ENCODE peak calls at places on chromosomes 13 and 19, in five cellular contexts. P, O, U, D and A are unnamed samples.

GRCh38 chr19:8335343-8336071 is 7.6 kb downstream of the KANK3 start:
- DNase-seq in P (peak), D (no peak), O (no peak), U (no peak), A (no peak)

GRCh38 chr19:53485046-53486004 is 17.8 kb downstream of the ZNF813 start:
- DNase-seq in P (no peak), D (no peak), U (no peak), O (no peak), A (no peak)

GRCh38 chr13:48235100-48235813 is 2.3 kb downstream of the ITM2B start:
- DNase-seq in O (no peak), P (peak), D (peak), U (no peak), A (peak)

GRCh38 chr19:47663435-47663910 is 49.7 kb upstream of the EHD2 start:
- DNase-seq in U (no peak), P (peak), D (peak), O (no peak), A (no peak)

GRCh38 chr13:111865046-111865445 is 201.9 kb upstream of the SOX1 start:
- DNase-seq in O (no peak), P (no peak), U (peak), D (no peak), A (no peak)

GRCh38 chr19:16185925-16186234 is 670 bp downstream of the FAM32A start:
- DNase-seq in U (no peak), O (no peak), P (no peak), D (no peak), A (no peak)

GRCh38 chr19:11580665-11581418 is 3.4 kb upstream of the ACP5 start:
- DNase-seq in D (no peak), U (peak), P (peak), O (no peak), A (no peak)

GRCh38 chr19:16338470-16339360 is 14.1 kb downstream of the KLF2 start:
- DNase-seq in P (peak), U (peak), O (no peak), D (no peak), A (no peak)

GRCh38 chr13:76848596-76848995 is 37.6 kb downstream of the KCTD12 start:
- DNase-seq in D (no peak), U (no peak), O (no peak), P (no peak), A (no peak)

GRCh38 chr19:18304496-18305312 is 18.2 kb downstream of the LSM4 start:
- DNase-seq in U (peak), P (peak), O (peak), D (peak), A (peak)

GRCh38 chr13:37791699-37792098 is 77.9 kb downstream of the TRPC4 start:
- DNase-seq in U (no peak), P (peak), D (no peak), O (no peak), A (no peak)

DNA sequence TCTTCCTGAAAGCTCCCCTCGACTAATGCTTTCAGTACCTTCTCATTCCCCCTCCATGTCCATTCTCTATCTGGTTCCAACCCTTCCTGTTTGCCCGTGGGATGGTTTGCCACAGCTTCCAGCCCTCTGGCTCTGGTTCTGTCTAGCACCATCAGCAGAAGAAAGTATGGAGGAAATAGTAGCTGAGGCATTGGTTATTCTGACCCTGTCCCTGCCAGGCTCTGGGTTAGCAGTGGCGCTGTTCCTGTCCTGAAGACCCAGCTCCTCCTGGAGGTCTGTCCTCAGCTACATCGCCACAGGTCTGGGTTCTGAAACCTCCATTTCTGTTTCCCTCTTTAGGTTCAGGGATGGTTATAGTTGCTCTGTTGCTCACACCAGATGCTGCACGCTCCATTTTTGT is 604.6 kb upstream of the GPC6 start:
- DNase-seq in D (no peak), U (no peak), P (no peak), O (no peak), A (no peak)
- H3K27ac ChIP-seq in D (no peak), U (no peak), P (no peak), O (no peak), A (no peak)

DNA sequence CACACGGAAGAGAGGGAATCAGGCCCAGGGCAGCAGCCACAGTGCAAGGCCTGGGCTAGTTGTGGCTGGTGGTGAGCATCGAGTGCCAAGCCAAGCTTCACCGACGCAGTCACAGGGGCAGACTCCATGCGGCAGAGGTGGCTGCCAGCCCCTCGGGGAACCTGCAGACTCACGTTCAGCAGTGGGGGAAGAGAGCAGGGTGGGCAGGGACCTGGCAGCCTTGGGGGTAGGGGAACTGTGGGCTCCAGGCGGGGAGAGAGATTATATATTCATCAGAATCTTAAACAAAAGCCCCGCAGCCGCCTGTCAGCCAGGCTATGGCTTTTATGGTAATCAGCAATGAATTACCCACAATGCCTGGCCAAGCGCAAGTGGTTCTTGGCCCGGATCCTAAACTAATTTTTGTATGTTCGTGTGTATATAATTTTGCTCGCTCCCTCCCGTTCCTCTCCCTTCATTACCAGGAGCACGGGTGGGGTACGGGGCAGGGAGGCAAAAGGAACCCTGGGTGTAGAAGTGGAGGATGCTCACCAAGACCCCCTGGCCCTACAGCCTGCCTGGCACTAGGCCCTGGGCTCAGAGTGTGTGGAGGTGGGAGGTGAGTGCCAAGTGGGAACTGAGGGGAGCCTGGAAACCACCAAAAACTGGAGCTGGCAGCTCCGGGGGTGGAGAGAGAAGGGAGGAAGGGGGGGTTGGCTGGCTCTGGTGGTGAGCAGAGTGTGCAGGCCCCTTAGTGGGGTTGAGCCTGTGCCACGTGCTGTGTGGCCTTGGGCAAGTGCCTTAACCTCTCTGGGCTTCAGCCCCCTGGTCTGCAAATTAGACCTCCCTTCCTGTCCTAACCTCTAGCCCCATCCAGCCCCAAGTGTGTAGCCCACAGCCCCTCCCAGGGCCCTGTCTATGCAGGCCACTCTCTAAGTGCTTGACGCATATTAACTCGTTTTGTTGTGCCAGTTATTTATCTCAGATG is 31.9 kb downstream of the PTPRS start:
- DNase-seq in U (peak), D (peak), P (peak), O (peak), A (peak)
- H3K27ac ChIP-seq in U (peak), D (peak), P (peak), O (peak), A (peak)

GRCh38 chr13:108220042-108220441 is 1.9 kb downstream of the ABHD13 start:
- DNase-seq in O (no peak), D (peak), P (no peak), U (no peak), A (no peak)
- H3K27ac ChIP-seq in O (no peak), D (no peak), P (no peak), U (no peak), A (no peak)

DNA sequence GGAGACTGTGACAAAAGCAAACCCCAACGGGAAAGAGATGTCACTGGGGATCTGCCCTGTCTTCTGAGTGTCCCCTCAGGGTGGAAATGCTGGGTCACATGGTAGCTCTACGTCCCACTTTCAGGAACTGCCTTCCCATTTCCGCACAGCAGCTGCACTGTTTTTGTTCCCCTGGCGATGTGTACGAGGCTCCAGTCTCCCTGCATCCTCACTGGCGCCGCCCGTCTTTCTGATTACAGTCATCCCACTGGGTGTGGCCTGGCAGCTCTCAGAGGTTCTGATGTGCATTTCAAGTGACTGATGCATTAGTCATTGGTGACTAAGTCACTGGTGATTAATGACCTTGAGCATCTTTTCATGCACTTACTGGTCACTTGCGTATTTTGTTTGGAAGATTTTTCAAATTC is 21.2 kb downstream of the PCID2 start:
- DNase-seq in U (peak), D (peak), P (peak), O (no peak), A (peak)
- H3K27ac ChIP-seq in U (peak), D (peak), P (peak), O (peak), A (peak)

GRCh38 chr13:41015920-41016319 is 3.2 kb downstream of the ELF1 start:
- DNase-seq in D (no peak), O (no peak), U (no peak), P (no peak), A (no peak)
- H3K27ac ChIP-seq in D (peak), O (no peak), U (no peak), P (no peak), A (no peak)

GRCh38 chr13:98214707-98215106 is 37.6 kb upstream of the RNF113B start:
- DNase-seq in D (peak), U (no peak), O (no peak), P (no peak), A (no peak)

GRCh38 chr13:98214008-98214643 is 37.1 kb upstream of the RNF113B start:
- DNase-seq in D (peak), U (no peak), O (no peak), P (peak), A (no peak)

GRCh38 chr13:98216711-98217110 is 39.6 kb upstream of the RNF113B start:
- DNase-seq in P (no peak), D (no peak), U (no peak), O (no peak), A (no peak)

GRCh38 chr13:98216135-98216565 is 39.1 kb upstream of the RNF113B start:
- DNase-seq in D (no peak), U (no peak), P (peak), O (no peak), A (no peak)

DNA sequence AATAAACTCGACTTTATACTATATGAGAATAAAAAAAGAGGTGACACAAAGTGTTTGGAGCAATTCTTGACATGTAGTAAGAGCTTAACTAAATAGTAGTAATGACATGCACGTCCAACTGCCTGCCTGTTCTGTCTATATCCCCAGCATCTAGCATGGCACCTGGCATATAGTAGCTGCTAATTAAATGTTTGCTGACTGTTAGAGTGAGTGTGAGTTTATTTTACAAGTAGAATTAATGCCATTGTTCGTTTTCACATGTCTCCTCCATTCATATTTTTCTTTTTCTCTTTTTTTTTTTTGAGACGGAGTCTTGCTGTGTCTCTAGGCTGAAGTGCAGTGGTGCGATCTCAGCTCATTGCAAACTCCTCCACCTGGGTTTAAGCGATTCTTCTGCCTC is 38.4 kb upstream of the RNF113B start:
- DNase-seq in O (no peak), U (no peak), P (no peak), D (no peak), A (no peak)
- H3K27ac ChIP-seq in O (peak), U (no peak), P (peak), D (no peak), A (no peak)

GRCh38 chr13:22505489-22505888 is 675.3 kb upstream of the SGCG start:
- DNase-seq in D (no peak), O (no peak), U (no peak), P (no peak), A (no peak)

GRCh38 chr13:22498006-22498405 is 682.8 kb upstream of the SGCG start:
- DNase-seq in U (no peak), D (no peak), O (no peak), P (no peak), A (no peak)

GRCh38 chr13:22496803-22497508 is 683.8 kb upstream of the SGCG start:
- DNase-seq in O (no peak), U (no peak), D (no peak), P (no peak), A (no peak)

GRCh38 chr13:22499919-22500318 is 680.9 kb upstream of the SGCG start:
- DNase-seq in D (no peak), U (no peak), O (no peak), P (no peak), A (no peak)
- H3K27ac ChIP-seq in D (no peak), U (no peak), O (no peak), P (no peak), A (no peak)